ENCODE peak calls at places on chromosomes 1 and 21, in nine cellular contexts. One of them, this sample, is unnamed.

GRCh38 chr21:42038826-42039425 is 28.8 kb upstream of the ZBTB21 start:
- DNase-seq in CD4-positive, alpha-beta memory T cell: no peak
- DNase-seq in CD4-positive, alpha-beta T cell: no peak
- DNase-seq in ovary: no peak
- DNase-seq in caudate nucleus: no peak
- DNase-seq in H9: no peak
- DNase-seq in PC-3: no peak
- DNase-seq in GM23338: no peak
- DNase-seq in GM23248: peak
- DNase-seq in this sample: peak

GRCh38 chr1:42177551-42177981 is 13.0 kb upstream of the GUCA2A start:
- DNase-seq in CD4-positive, alpha-beta T cell: no peak
- DNase-seq in PC-3: peak
- DNase-seq in caudate nucleus: peak
- DNase-seq in GM23248: peak
- DNase-seq in ovary: peak
- DNase-seq in H9: no peak
- DNase-seq in CD4-positive, alpha-beta memory T cell: no peak
- DNase-seq in GM23338: no peak
- DNase-seq in this sample: no peak

GRCh38 chr1:36771222-36771621 is 263.1 kb downstream of the GRIK3 start:
- DNase-seq in GM23248: no peak
- DNase-seq in CD4-positive, alpha-beta memory T cell: no peak
- DNase-seq in GM23338: peak
- DNase-seq in ovary: no peak
- DNase-seq in PC-3: no peak
- DNase-seq in H9: peak
- DNase-seq in caudate nucleus: no peak
- DNase-seq in CD4-positive, alpha-beta T cell: no peak
- DNase-seq in this sample: no peak

GRCh38 chr1:59296358-59297256 is at the start of gene FGGY:
- DNase-seq in CD4-positive, alpha-beta T cell: peak
- DNase-seq in PC-3: peak
- DNase-seq in caudate nucleus: peak
- DNase-seq in GM23338: peak
- DNase-seq in GM23248: peak
- DNase-seq in CD4-positive, alpha-beta memory T cell: peak
- DNase-seq in ovary: peak
- DNase-seq in H9: peak
- DNase-seq in this sample: peak

GRCh38 chr1:98672184-98672583 is 10.7 kb downstream of the SNX7 start:
- DNase-seq in H9: no peak
- DNase-seq in GM23248: peak
- DNase-seq in ovary: no peak
- DNase-seq in PC-3: no peak
- DNase-seq in GM23338: no peak
- DNase-seq in caudate nucleus: no peak
- DNase-seq in CD4-positive, alpha-beta T cell: no peak
- DNase-seq in CD4-positive, alpha-beta memory T cell: no peak
- DNase-seq in this sample: no peak

GRCh38 chr1:220271706-220272046 is 577 bp downstream of the RAB3GAP2 start:
- DNase-seq in caudate nucleus: no peak
- DNase-seq in H9: no peak
- DNase-seq in GM23248: peak
- DNase-seq in PC-3: no peak
- DNase-seq in CD4-positive, alpha-beta memory T cell: no peak
- DNase-seq in GM23338: peak
- DNase-seq in ovary: no peak
- DNase-seq in CD4-positive, alpha-beta T cell: no peak
- DNase-seq in this sample: peak

GRCh38 chr1:10615932-10616671 is 141.4 kb downstream of the PEX14 start:
- DNase-seq in CD4-positive, alpha-beta memory T cell: no peak
- DNase-seq in PC-3: no peak
- DNase-seq in CD4-positive, alpha-beta T cell: no peak
- DNase-seq in caudate nucleus: no peak
- DNase-seq in ovary: no peak
- DNase-seq in H9: peak
- DNase-seq in GM23338: no peak
- DNase-seq in GM23248: no peak
- DNase-seq in this sample: no peak

GRCh38 chr1:7454895-7455784 is 316.0 kb upstream of the VAMP3 start:
- DNase-seq in caudate nucleus: no peak
- DNase-seq in H9: no peak
- DNase-seq in CD4-positive, alpha-beta memory T cell: no peak
- DNase-seq in PC-3: no peak
- DNase-seq in CD4-positive, alpha-beta T cell: no peak
- DNase-seq in GM23338: no peak
- DNase-seq in ovary: peak
- DNase-seq in GM23248: peak
- DNase-seq in this sample: no peak

DNA sequence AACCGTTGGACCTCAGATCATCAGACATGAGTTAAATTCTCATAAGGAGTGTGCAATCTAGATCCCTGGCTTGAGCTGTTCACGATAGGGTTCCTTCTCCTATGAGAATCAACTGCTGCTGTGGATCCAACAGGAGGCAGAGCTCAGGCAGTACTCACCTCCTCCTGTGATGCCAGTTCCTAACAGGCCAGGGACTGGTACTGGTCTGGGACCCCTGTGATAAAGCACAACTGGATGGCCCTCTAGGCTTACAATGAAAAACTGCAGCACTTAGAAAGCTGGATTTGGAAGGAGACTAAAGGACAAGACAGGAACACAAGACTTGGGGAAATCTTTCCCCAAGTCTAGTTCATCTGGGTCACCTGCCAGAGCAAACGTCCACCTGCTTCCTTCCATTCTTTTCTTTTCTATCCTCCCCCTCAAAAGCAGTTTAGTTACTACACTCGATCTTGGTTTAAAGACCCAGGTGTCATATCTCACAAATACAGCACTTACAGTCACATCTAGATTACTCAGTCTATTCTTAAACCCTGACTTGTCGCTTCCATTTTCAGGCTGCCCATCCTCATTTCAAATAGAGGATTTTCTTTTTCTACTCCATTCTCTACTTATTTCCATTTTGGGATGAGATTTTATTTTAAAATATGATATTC is 59.8 kb downstream of the PTPN14 start:
- DNase-seq in CD4-positive, alpha-beta T cell: no peak
- DNase-seq in H9: no peak
- DNase-seq in CD4-positive, alpha-beta memory T cell: no peak
- DNase-seq in PC-3: no peak
- DNase-seq in caudate nucleus: no peak
- DNase-seq in GM23338: no peak
- DNase-seq in GM23248: no peak
- DNase-seq in ovary: no peak
- DNase-seq in this sample: no peak
- H3K27ac ChIP-seq in CD4-positive, alpha-beta T cell: no peak
- H3K27ac ChIP-seq in H9: no peak
- H3K27ac ChIP-seq in CD4-positive, alpha-beta memory T cell: no peak
- H3K27ac ChIP-seq in PC-3: no peak
- H3K27ac ChIP-seq in caudate nucleus: no peak
- H3K27ac ChIP-seq in GM23338: no peak
- H3K27ac ChIP-seq in GM23248: peak
- H3K27ac ChIP-seq in ovary: no peak
- H3K27ac ChIP-seq in this sample: no peak

GRCh38 chr1:115084902-115085505 is 4.3 kb downstream of the TSPAN2 start:
- DNase-seq in caudate nucleus: no peak
- DNase-seq in H9: no peak
- DNase-seq in GM23338: no peak
- DNase-seq in ovary: no peak
- DNase-seq in CD4-positive, alpha-beta T cell: no peak
- DNase-seq in PC-3: no peak
- DNase-seq in CD4-positive, alpha-beta memory T cell: peak
- DNase-seq in GM23248: no peak
- DNase-seq in this sample: no peak

GRCh38 chr1:115086176-115086830 is 3.0 kb downstream of the TSPAN2 start:
- DNase-seq in GM23338: no peak
- DNase-seq in H9: no peak
- DNase-seq in ovary: no peak
- DNase-seq in caudate nucleus: no peak
- DNase-seq in PC-3: no peak
- DNase-seq in CD4-positive, alpha-beta memory T cell: no peak
- DNase-seq in GM23248: no peak
- DNase-seq in CD4-positive, alpha-beta T cell: no peak
- DNase-seq in this sample: no peak

GRCh38 chr1:115077984-115078330 is 11.3 kb downstream of the TSPAN2 start:
- DNase-seq in CD4-positive, alpha-beta T cell: no peak
- DNase-seq in CD4-positive, alpha-beta memory T cell: no peak
- DNase-seq in GM23248: no peak
- DNase-seq in PC-3: no peak
- DNase-seq in caudate nucleus: no peak
- DNase-seq in ovary: no peak
- DNase-seq in H9: no peak
- DNase-seq in GM23338: no peak
- DNase-seq in this sample: no peak

GRCh38 chr1:115078708-115079107 is 10.6 kb downstream of the TSPAN2 start:
- DNase-seq in GM23248: no peak
- DNase-seq in CD4-positive, alpha-beta memory T cell: no peak
- DNase-seq in PC-3: no peak
- DNase-seq in caudate nucleus: no peak
- DNase-seq in ovary: no peak
- DNase-seq in CD4-positive, alpha-beta T cell: no peak
- DNase-seq in GM23338: no peak
- DNase-seq in H9: no peak
- DNase-seq in this sample: no peak

GRCh38 chr1:115082949-115083348 is 6.4 kb downstream of the TSPAN2 start:
- DNase-seq in GM23248: no peak
- DNase-seq in ovary: no peak
- DNase-seq in H9: no peak
- DNase-seq in CD4-positive, alpha-beta memory T cell: no peak
- DNase-seq in PC-3: no peak
- DNase-seq in GM23338: peak
- DNase-seq in CD4-positive, alpha-beta T cell: no peak
- DNase-seq in caudate nucleus: no peak
- DNase-seq in this sample: no peak
- H3K27ac ChIP-seq in GM23248: no peak
- H3K27ac ChIP-seq in ovary: no peak
- H3K27ac ChIP-seq in H9: no peak
- H3K27ac ChIP-seq in CD4-positive, alpha-beta memory T cell: no peak
- H3K27ac ChIP-seq in PC-3: no peak
- H3K27ac ChIP-seq in GM23338: no peak
- H3K27ac ChIP-seq in CD4-positive, alpha-beta T cell: no peak
- H3K27ac ChIP-seq in caudate nucleus: peak
- H3K27ac ChIP-seq in this sample: no peak

GRCh38 chr1:156478250-156478627 is 22.3 kb downstream of the MEF2D start:
- DNase-seq in ovary: no peak
- DNase-seq in CD4-positive, alpha-beta T cell: no peak
- DNase-seq in CD4-positive, alpha-beta memory T cell: no peak
- DNase-seq in GM23338: no peak
- DNase-seq in GM23248: no peak
- DNase-seq in H9: no peak
- DNase-seq in caudate nucleus: no peak
- DNase-seq in PC-3: no peak
- DNase-seq in this sample: no peak

GRCh38 chr1:156475568-156476500 is 24.7 kb downstream of the MEF2D start:
- DNase-seq in ovary: peak
- DNase-seq in CD4-positive, alpha-beta memory T cell: no peak
- DNase-seq in CD4-positive, alpha-beta T cell: no peak
- DNase-seq in H9: no peak
- DNase-seq in GM23338: no peak
- DNase-seq in caudate nucleus: peak
- DNase-seq in GM23248: peak
- DNase-seq in PC-3: no peak
- DNase-seq in this sample: peak

GRCh38 chr1:156477526-156478249 is 22.9 kb downstream of the MEF2D start:
- DNase-seq in CD4-positive, alpha-beta T cell: no peak
- DNase-seq in H9: no peak
- DNase-seq in GM23338: no peak
- DNase-seq in PC-3: no peak
- DNase-seq in ovary: no peak
- DNase-seq in CD4-positive, alpha-beta memory T cell: no peak
- DNase-seq in caudate nucleus: no peak
- DNase-seq in GM23248: peak
- DNase-seq in this sample: peak

GRCh38 chr1:156474966-156475365 is 25.6 kb downstream of the MEF2D start:
- DNase-seq in CD4-positive, alpha-beta memory T cell: no peak
- DNase-seq in caudate nucleus: no peak
- DNase-seq in PC-3: no peak
- DNase-seq in GM23248: no peak
- DNase-seq in CD4-positive, alpha-beta T cell: no peak
- DNase-seq in GM23338: no peak
- DNase-seq in ovary: no peak
- DNase-seq in H9: no peak
- DNase-seq in this sample: no peak

DNA sequence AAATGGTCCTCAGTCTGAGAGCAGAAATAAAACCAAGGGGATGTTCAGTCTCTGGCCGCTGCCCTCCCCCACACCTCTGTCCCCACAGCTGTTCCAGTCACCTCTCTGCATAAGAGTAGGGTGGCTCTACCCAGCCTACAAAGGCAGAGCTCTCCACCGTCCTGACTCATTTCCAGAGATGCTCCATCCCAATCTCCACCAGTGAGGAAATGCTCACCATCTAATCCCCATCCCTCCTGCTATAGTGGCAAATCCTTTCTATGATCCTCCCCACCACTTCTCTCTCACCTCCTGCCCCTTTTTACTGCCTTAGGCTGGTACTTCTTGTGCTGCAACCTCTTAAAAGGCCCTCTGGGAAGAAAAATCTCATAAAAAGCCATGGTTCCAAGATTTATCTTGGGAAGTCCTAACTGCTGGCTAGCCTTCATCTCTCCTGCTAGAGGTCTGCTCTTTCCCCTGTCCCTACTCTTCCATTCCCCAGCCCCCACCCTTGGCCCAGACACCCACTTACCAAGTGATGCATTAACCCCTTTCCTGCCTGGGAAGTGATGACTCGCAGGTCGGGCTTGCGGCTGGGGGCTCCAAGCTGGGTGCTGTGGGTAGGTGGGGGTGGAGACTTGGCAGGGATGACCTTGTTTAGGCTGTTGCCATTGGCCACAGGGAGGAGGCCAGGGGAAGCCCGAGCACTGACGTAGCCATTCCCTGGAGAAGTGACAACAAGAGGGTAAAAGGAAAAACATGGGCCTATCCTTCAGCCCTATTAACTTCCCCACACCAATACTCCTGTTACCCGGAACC is 23.9 kb downstream of the MEF2D start:
- DNase-seq in caudate nucleus: no peak
- DNase-seq in GM23338: peak
- DNase-seq in CD4-positive, alpha-beta memory T cell: no peak
- DNase-seq in GM23248: peak
- DNase-seq in ovary: peak
- DNase-seq in H9: peak
- DNase-seq in PC-3: peak
- DNase-seq in CD4-positive, alpha-beta T cell: no peak
- DNase-seq in this sample: no peak
- H3K27ac ChIP-seq in caudate nucleus: peak
- H3K27ac ChIP-seq in GM23338: peak
- H3K27ac ChIP-seq in CD4-positive, alpha-beta memory T cell: no peak
- H3K27ac ChIP-seq in GM23248: peak
- H3K27ac ChIP-seq in ovary: peak
- H3K27ac ChIP-seq in H9: no peak
- H3K27ac ChIP-seq in PC-3: peak
- H3K27ac ChIP-seq in CD4-positive, alpha-beta T cell: no peak
- H3K27ac ChIP-seq in this sample: peak

GRCh38 chr1:11930571-11931445 is 3.7 kb upstream of the PLOD1 start:
- DNase-seq in GM23248: peak
- DNase-seq in CD4-positive, alpha-beta memory T cell: no peak
- DNase-seq in ovary: peak
- DNase-seq in CD4-positive, alpha-beta T cell: no peak
- DNase-seq in H9: no peak
- DNase-seq in caudate nucleus: no peak
- DNase-seq in PC-3: no peak
- DNase-seq in GM23338: no peak
- DNase-seq in this sample: peak

GRCh38 chr1:11925938-11926292 is 312 bp downstream of the KIAA2013 start:
- DNase-seq in GM23248: peak
- DNase-seq in ovary: no peak
- DNase-seq in CD4-positive, alpha-beta T cell: no peak
- DNase-seq in CD4-positive, alpha-beta memory T cell: no peak
- DNase-seq in H9: no peak
- DNase-seq in GM23338: no peak
- DNase-seq in PC-3: no peak
- DNase-seq in caudate nucleus: no peak
- DNase-seq in this sample: no peak

GRCh38 chr1:11929849-11930248 is 3.6 kb upstream of the KIAA2013 start:
- DNase-seq in PC-3: peak
- DNase-seq in GM23248: peak
- DNase-seq in CD4-positive, alpha-beta T cell: no peak
- DNase-seq in H9: no peak
- DNase-seq in GM23338: no peak
- DNase-seq in ovary: peak
- DNase-seq in caudate nucleus: no peak
- DNase-seq in CD4-positive, alpha-beta memory T cell: no peak
- DNase-seq in this sample: peak

GRCh38 chr1:11924334-11925195 is 1.7 kb downstream of the KIAA2013 start:
- DNase-seq in caudate nucleus: no peak
- DNase-seq in GM23338: no peak
- DNase-seq in CD4-positive, alpha-beta memory T cell: no peak
- DNase-seq in ovary: no peak
- DNase-seq in PC-3: no peak
- DNase-seq in H9: no peak
- DNase-seq in CD4-positive, alpha-beta T cell: no peak
- DNase-seq in GM23248: peak
- DNase-seq in this sample: no peak

DNA sequence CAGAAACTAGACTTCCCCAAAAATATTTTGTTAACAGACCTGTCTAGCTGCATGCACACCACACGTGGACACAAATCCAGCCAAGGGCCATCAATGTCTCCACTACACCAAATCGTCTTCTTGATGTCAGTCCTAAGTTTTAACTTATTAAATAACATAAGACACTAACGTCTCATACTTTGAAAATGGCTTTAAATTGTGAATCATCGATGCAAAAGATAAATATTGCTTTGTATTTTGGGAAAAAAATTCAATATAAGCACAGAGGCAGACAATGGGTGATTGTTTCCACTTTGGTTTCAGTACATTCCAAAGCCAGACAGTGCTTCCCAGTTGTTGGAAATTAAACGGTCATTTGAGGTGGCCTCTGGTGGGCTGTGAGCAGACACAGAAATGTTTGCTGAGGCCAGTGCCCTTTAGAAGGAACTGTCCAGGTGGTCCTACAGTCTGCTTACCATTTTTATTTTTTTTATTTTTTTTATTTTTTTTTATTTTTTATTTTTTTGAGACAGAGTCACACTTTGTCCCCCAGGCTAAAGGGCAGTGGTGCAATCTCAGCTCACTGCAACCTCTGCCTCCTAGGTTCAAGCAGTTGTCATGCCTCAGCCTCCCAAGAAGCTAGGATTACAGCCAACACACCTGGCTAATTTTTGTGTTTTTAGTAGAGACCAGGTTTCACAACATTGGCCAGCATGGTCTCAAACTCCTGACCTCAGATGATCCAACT is 1.8 kb upstream of the KIAA2013 start:
- DNase-seq in GM23248: peak
- DNase-seq in GM23338: no peak
- DNase-seq in H9: no peak
- DNase-seq in PC-3: peak
- DNase-seq in CD4-positive, alpha-beta memory T cell: no peak
- DNase-seq in ovary: no peak
- DNase-seq in caudate nucleus: no peak
- DNase-seq in CD4-positive, alpha-beta T cell: no peak
- DNase-seq in this sample: no peak
- H3K27ac ChIP-seq in GM23248: no peak
- H3K27ac ChIP-seq in GM23338: no peak
- H3K27ac ChIP-seq in H9: no peak
- H3K27ac ChIP-seq in PC-3: peak
- H3K27ac ChIP-seq in CD4-positive, alpha-beta memory T cell: no peak
- H3K27ac ChIP-seq in ovary: no peak
- H3K27ac ChIP-seq in caudate nucleus: no peak
- H3K27ac ChIP-seq in CD4-positive, alpha-beta T cell: no peak
- H3K27ac ChIP-seq in this sample: no peak

This sample was measured in body of pancreas.